ENCODE peak calls at places on chromosomes 5 and 9, in nine cellular contexts. Z, A, Y, V, M, J, W, R and H are unnamed samples.

GRCh38 chr5:98454904-98455303 is 318.6 kb upstream of the RGMB start:
- DNase-seq in R (no peak), Z (peak; percentile 98), M (peak; percentile 88), W (no peak), Y (peak; percentile 72), J (no peak), V (peak; percentile 34), A (no peak), H (no peak)

GRCh38 chr5:123398058-123398728 is 25.0 kb downstream of the CEP120 start:
- DNase-seq in J (no peak), Y (no peak), M (no peak), V (no peak), A (no peak), R (no peak), W (no peak), Z (no peak), H (no peak)

GRCh38 chr5:8550921-8551320 is 682.0 kb downstream of the MTRR start:
- DNase-seq in Y (no peak), V (no peak), J (no peak), M (no peak), Z (no peak), A (no peak), W (no peak), R (no peak), H (no peak)

GRCh38 chr5:173515526-173515925 is 100.9 kb downstream of the BOD1 start:
- DNase-seq in R (no peak), J (no peak), M (peak; percentile 81), Z (peak; percentile 96), A (no peak), V (no peak), W (no peak), Y (no peak), H (no peak)

GRCh38 chr5:160281275-160281674 is 31.1 kb downstream of the CCNJL start:
- DNase-seq in Z (no peak), Y (no peak), R (no peak), V (no peak), A (no peak), W (no peak), M (no peak), J (no peak), H (no peak)

GRCh38 chr5:135578685-135579341 is at the start of gene CXCL14:
- DNase-seq in J (peak; percentile 61), M (peak; percentile 43), R (no peak), Y (no peak), A (peak; percentile 47), W (no peak), Z (peak; percentile 23), V (no peak), H (no peak)

GRCh38 chr5:166365164-166365563 is 1926.3 kb upstream of the WWC1 start:
- DNase-seq in W (no peak), J (no peak), R (no peak), M (no peak), Z (no peak), Y (no peak), A (no peak), V (no peak), H (no peak)

GRCh38 chr5:10162468-10162867 is 87.2 kb downstream of the ATPSCKMT start:
- DNase-seq in M (no peak), Y (no peak), V (no peak), J (no peak), W (no peak), Z (no peak), A (no peak), R (no peak), H (no peak)

GRCh38 chr5:159951387-159951786 is 35.1 kb downstream of the ADRA1B start:
- DNase-seq in M (no peak), R (peak; percentile 39), A (no peak), Y (no peak), V (no peak), J (no peak), Z (peak; percentile 40), W (no peak), H (peak; percentile 52)

GRCh38 chr5:6868816-6869215 is 155.6 kb downstream of the TENT4A start:
- DNase-seq in A (no peak), M (no peak), R (no peak), W (no peak), Y (no peak), J (no peak), V (no peak), Z (no peak), H (no peak)

GRCh38 chr9:102479191-102479590 is 515.9 kb upstream of the CYLC2 start:
- DNase-seq in R (no peak), Y (no peak), J (no peak), V (no peak), Z (peak; percentile 51), M (no peak), W (no peak), A (no peak), H (no peak)

GRCh38 chr5:100776244-100776643 is 126.8 kb downstream of the ST8SIA4 start:
- DNase-seq in A (no peak), Z (peak; percentile 25), J (no peak), W (no peak), R (no peak), V (no peak), Y (no peak), M (no peak), H (no peak)

GRCh38 chr5:1011226-1011631 is 2.6 kb downstream of the NKD2 start:
- DNase-seq in A (peak; percentile 79), W (peak; percentile 71), J (peak; percentile 42), Z (no peak), V (no peak), M (no peak), R (peak; percentile 39), Y (no peak), H (peak; percentile 66)

GRCh38 chr5:59390074-59390659 is 503.4 kb downstream of the PDE4D start:
- DNase-seq in J (no peak), Z (peak; percentile 35), W (peak; percentile 19), R (peak; percentile 48), V (no peak), Y (peak; percentile 4), A (peak; percentile 20), M (peak; percentile 4), H (no peak)

GRCh38 chr5:55484531-55484930 is 50.2 kb downstream of the PLPP1 start:
- DNase-seq in Z (no peak), V (no peak), M (no peak), A (no peak), W (no peak), Y (no peak), R (no peak), J (no peak), H (no peak)

GRCh38 chr5:76582252-76583162 is 40.7 kb downstream of the F2RL2 start:
- DNase-seq in Y (no peak), M (no peak), J (no peak), Z (no peak), W (no peak), V (no peak), R (no peak), A (no peak), H (no peak)

GRCh38 chr5:37900692-37901091 is 60.9 kb upstream of the GDNF start:
- DNase-seq in Y (no peak), Z (peak; percentile 69), R (peak; percentile 9), V (no peak), J (peak; percentile 89), A (peak; percentile 2), W (no peak), M (peak; percentile 39), H (no peak)

GRCh38 chr5:52727568-52727967 is 60.1 kb upstream of the ITGA1 start:
- DNase-seq in M (peak; percentile 69), A (peak; percentile 37), R (no peak), W (no peak), Z (peak; percentile 87), J (no peak), Y (no peak), V (no peak), H (no peak)

GRCh38 chr5:3027185-3027865 is 275.8 kb upstream of the IRX2 start:
- DNase-seq in Y (no peak), R (no peak), W (no peak), M (no peak), V (no peak), A (no peak), Z (no peak), J (no peak), H (no peak)

GRCh38 chr9:107465467-107466451 is 23.8 kb downstream of the KLF4 start:
- DNase-seq in M (no peak), J (peak; percentile 87), A (peak; percentile 73), R (peak; percentile 20), Z (peak; percentile 68), V (no peak), Y (no peak), W (no peak), H (no peak)

GRCh38 chr5:145484195-145484594 is 350.9 kb downstream of the PRELID2 start:
- DNase-seq in J (no peak), Z (peak; percentile 86), A (peak; percentile 18), Y (no peak), R (no peak), M (no peak), W (no peak), V (no peak), H (no peak)

GRCh38 chr9:20863910-20864309 is 167.5 kb downstream of the HACD4 start:
- DNase-seq in V (no peak), R (no peak), M (no peak), W (no peak), Z (no peak), A (no peak), J (no peak), Y (no peak), H (no peak)

GRCh38 chr5:77140350-77140749 is 53.3 kb upstream of the ZBED3 start:
- DNase-seq in Z (no peak), A (no peak), M (no peak), R (no peak), V (no peak), J (no peak), Y (no peak), W (no peak), H (no peak)

GRCh38 chr5:111530298-111530740 is 18.0 kb upstream of the STARD4 start:
- DNase-seq in V (no peak), A (peak; percentile 57), Z (no peak), R (no peak), M (no peak), J (peak; percentile 80), W (no peak), Y (no peak), H (peak; percentile 94)

GRCh38 chr5:124519396-124519795 is 227.0 kb downstream of the ZNF608 start:
- DNase-seq in W (no peak), A (no peak), V (no peak), Z (peak; percentile 85), Y (no peak), J (no peak), R (peak; percentile 95), M (peak; percentile 57), H (no peak)

GRCh38 chr5:159759791-159760300 is 156.4 kb upstream of the ADRA1B start:
- DNase-seq in A (no peak), Y (no peak), Z (peak; percentile 42), J (no peak), V (no peak), M (no peak), R (no peak), W (no peak), H (no peak)

GRCh38 chr5:142686210-142686734 is 382 bp upstream of the FGF1 start:
- DNase-seq in Z (no peak), W (no peak), Y (no peak), J (no peak), M (no peak), A (no peak), V (no peak), R (peak; percentile 77), H (no peak)

GRCh38 chr9:127076860-127077657 is 45.4 kb downstream of the ANGPTL2 start:
- DNase-seq in A (no peak), R (no peak), V (no peak), J (no peak), Y (no peak), W (no peak), Z (no peak), M (no peak), H (no peak)

GRCh38 chr9:120919639-120920494 is 6.7 kb downstream of the TRAF1 start:
- DNase-seq in V (no peak), J (no peak), Z (no peak), Y (no peak), A (no peak), M (no peak), R (no peak), W (no peak), H (no peak)

GRCh38 chr9:134634667-134635230 is 6.9 kb upstream of the COL5A1 start:
- DNase-seq in W (no peak), Y (no peak), Z (no peak), R (no peak), J (peak; percentile 27), A (no peak), V (no peak), M (no peak), H (no peak)

GRCh38 chr9:77714077-77714549 is 66.0 kb upstream of the GNA14 start:
- DNase-seq in J (no peak), V (no peak), M (peak; percentile 43), W (no peak), Z (peak; percentile 26), Y (no peak), R (no peak), A (no peak), H (no peak)